ENCODE peak calls at places on chromosomes 7 and 10, in ten cellular contexts. U is CD4-positive, alpha-beta T cell; R is nucleus accumbens; A is colonic mucosa; W is G401; J is RPMI7951; D is cerebellar nuclear complex; S is amniotic stem cell; C is MV-4-11; I is glutamatergic neuron. B is an unnamed sample.

GRCh38 chr10:71712572-71713134 is 6.9 kb downstream of the C10orf105 start:
- DNase-seq in J (no peak), S (no peak), I (no peak), U (no peak), R (no peak), C (no peak), A (no peak), W (no peak), D (no peak), B (no peak)

GRCh38 chr10:13525683-13526082 is 3.1 kb downstream of the BEND7 start:
- DNase-seq in J (no peak), C (no peak), U (no peak), D (no peak), S (no peak), R (no peak), I (no peak), W (no peak), A (no peak), B (no peak)

GRCh38 chr10:78952686-78953085 is 116.1 kb upstream of the ZMIZ1 start:
- DNase-seq in R (no peak), D (no peak), J (peak), U (no peak), S (no peak), I (no peak), W (no peak), A (no peak), C (peak), B (no peak)

GRCh38 chr10:69287181-69287580 is 8.9 kb downstream of the HK1 start:
- DNase-seq in C (peak), A (no peak), W (no peak), I (no peak), S (no peak), J (no peak), U (no peak), R (no peak), D (no peak), B (no peak)

GRCh38 chr7:131489196-131489595 is 67.2 kb downstream of the PODXL start:
- DNase-seq in J (no peak), R (no peak), I (no peak), C (no peak), U (no peak), S (no peak), W (no peak), D (no peak), A (no peak), B (no peak)

GRCh38 chr7:86950360-86950759 is 109.1 kb downstream of the ELAPOR2 start:
- DNase-seq in R (no peak), U (no peak), I (no peak), C (no peak), J (no peak), A (no peak), S (no peak), W (no peak), D (no peak), B (no peak)

GRCh38 chr7:110075450-110075849 is 1015.5 kb upstream of the LRRN3 start:
- DNase-seq in R (no peak), U (no peak), D (no peak), I (no peak), S (no peak), J (no peak), C (no peak), W (no peak), A (no peak), B (no peak)

GRCh38 chr10:114632869-114633715 is 25.0 kb downstream of the ABLIM1 start:
- DNase-seq in U (no peak), J (peak), S (peak), D (no peak), A (no peak), W (peak), I (peak), R (no peak), C (peak), B (peak)

GRCh38 chr7:92837214-92837749 is 909 bp upstream of the CDK6 start:
- DNase-seq in J (peak), S (no peak), R (no peak), W (peak), C (peak), U (no peak), D (no peak), I (no peak), A (no peak), B (no peak)

GRCh38 chr7:954330-955238 is at the start of gene ADAP1:
- DNase-seq in C (peak), D (no peak), R (no peak), W (no peak), J (peak), U (peak), S (no peak), I (peak), A (peak), B (no peak)

GRCh38 chr7:96118449-96119001 is 203.4 kb downstream of the SLC25A13 start:
- DNase-seq in R (no peak), U (no peak), I (no peak), J (no peak), A (no peak), D (no peak), S (no peak), W (no peak), C (peak), B (no peak)

GRCh38 chr10:69907517-69907916 is 105.8 kb downstream of the COL13A1 start:
- DNase-seq in U (no peak), J (no peak), A (no peak), W (no peak), S (no peak), R (no peak), D (no peak), C (no peak), I (no peak), B (no peak)

GRCh38 chr10:124721295-124722052 is 22.7 kb downstream of the FAM53B start:
- DNase-seq in W (peak), I (no peak), J (no peak), A (peak), D (peak), S (no peak), U (no peak), C (peak), R (no peak), B (no peak)

GRCh38 chr10:24814568-24815313 is 91.1 kb upstream of the ARHGAP21 start:
- DNase-seq in S (no peak), C (no peak), J (peak), R (no peak), D (no peak), W (no peak), I (no peak), A (no peak), U (no peak), B (no peak)

GRCh38 chr7:134778941-134779740 is at the start of gene CALD1:
- DNase-seq in C (no peak), I (peak), R (peak), S (peak), A (peak), J (peak), U (no peak), W (peak), D (no peak), B (peak)

GRCh38 chr7:107692501-107692900 is 31.9 kb downstream of the SLC26A4 start:
- DNase-seq in I (no peak), J (no peak), A (no peak), U (no peak), D (no peak), R (no peak), W (no peak), S (no peak), C (no peak), B (no peak)

GRCh38 chr10:92751534-92751811 is 61.7 kb downstream of the HHEX start:
- DNase-seq in D (no peak), U (no peak), W (no peak), I (no peak), S (no peak), C (no peak), J (no peak), R (no peak), A (no peak), B (no peak)

GRCh38 chr7:75814407-75814947 is 871 bp upstream of the CCL24 start:
- DNase-seq in W (no peak), U (no peak), A (no peak), D (no peak), I (no peak), C (no peak), R (no peak), J (peak), S (no peak), B (no peak)

GRCh38 chr7:94450044-94450697 is 55.5 kb downstream of the COL1A2 start:
- DNase-seq in U (no peak), R (no peak), D (no peak), J (no peak), I (no peak), C (no peak), W (no peak), S (no peak), A (no peak), B (no peak)

GRCh38 chr10:122703483-122704448 is 4.1 kb upstream of the C10orf120 start:
- DNase-seq in S (peak), I (peak), C (no peak), J (peak), U (peak), R (peak), D (no peak), W (peak), A (peak), B (peak)

GRCh38 chr10:110762849-110763211 is 108.9 kb upstream of the PDCD4 start:
- DNase-seq in W (no peak), S (no peak), C (no peak), A (no peak), J (no peak), D (no peak), U (no peak), R (no peak), I (peak), B (no peak)

GRCh38 chr7:33686001-33686591 is 219.2 kb upstream of the BMPER start:
- DNase-seq in S (no peak), U (no peak), W (no peak), D (no peak), I (no peak), J (no peak), C (no peak), R (no peak), A (no peak), B (peak)

GRCh38 chr10:123848564-123849457 is 42.8 kb downstream of the CPXM2 start:
- DNase-seq in W (no peak), C (peak), J (peak), A (no peak), D (no peak), S (no peak), R (no peak), I (no peak), U (no peak), B (no peak)

GRCh38 chr10:123449234-123449962 is 216.8 kb upstream of the GPR26 start:
- DNase-seq in R (no peak), J (no peak), I (no peak), D (no peak), C (no peak), S (no peak), W (no peak), A (no peak), U (no peak), B (no peak)

GRCh38 chr7:73436031-73436929 is 2.7 kb downstream of the FZD9 start:
- DNase-seq in U (no peak), W (no peak), S (no peak), I (no peak), R (no peak), A (no peak), C (no peak), D (no peak), J (peak), B (no peak)

GRCh38 chr7:128743112-128743772 is 4.1 kb downstream of the CALU start:
- DNase-seq in U (no peak), W (no peak), R (no peak), D (no peak), C (peak), A (no peak), S (no peak), I (no peak), J (peak), B (no peak)

GRCh38 chr7:112067609-112068540 is 138.3 kb downstream of the DOCK4 start:
- DNase-seq in W (no peak), A (no peak), U (no peak), R (no peak), C (no peak), I (no peak), J (no peak), D (no peak), S (no peak), B (no peak)

GRCh38 chr10:58791137-58791536 is 278.5 kb downstream of the BICC1 start:
- DNase-seq in J (no peak), U (no peak), S (no peak), C (no peak), A (no peak), W (no peak), D (no peak), I (no peak), R (no peak), B (no peak)

GRCh38 chr10:129744134-129744895 is 219.8 kb downstream of the EBF3 start:
- DNase-seq in W (no peak), C (no peak), I (no peak), S (no peak), D (no peak), U (no peak), A (no peak), J (no peak), R (no peak), B (no peak)

GRCh38 chr10:14200645-14201534 is 129.8 kb downstream of the FRMD4A start:
- DNase-seq in A (peak), D (no peak), I (peak), U (no peak), W (peak), R (no peak), J (peak), C (no peak), S (no peak), B (no peak)

GRCh38 chr7:100705341-100705752 is 574 bp upstream of the POP7 start:
- DNase-seq in J (peak), I (peak), R (peak), S (peak), D (no peak), W (peak), A (peak), C (peak), U (peak), B (peak)

GRCh38 chr10:70510904-70511303 is 32.3 kb downstream of the PALD1 start:
- DNase-seq in R (no peak), S (no peak), D (no peak), C (no peak), U (no peak), J (no peak), I (no peak), W (no peak), A (no peak), B (no peak)

GRCh38 chr7:94513565-94513860 is 3.9 kb downstream of the CASD1 start:
- DNase-seq in S (no peak), J (no peak), U (no peak), D (no peak), C (no peak), R (no peak), W (no peak), I (no peak), A (no peak), B (no peak)

GRCh38 chr7:129578829-129579228 is 32.7 kb upstream of the NRF1 start:
- DNase-seq in W (no peak), A (no peak), D (no peak), U (no peak), J (no peak), S (no peak), I (no peak), R (no peak), C (no peak), B (no peak)

GRCh38 chr7:131861620-131862346 is 305.4 kb upstream of the PODXL start:
- DNase-seq in R (no peak), J (peak), I (no peak), C (no peak), A (no peak), W (no peak), S (no peak), D (no peak), U (no peak), B (no peak)

GRCh38 chr7:21620054-21620453 is 77.2 kb downstream of the DNAH11 start:
- DNase-seq in J (no peak), C (no peak), A (no peak), W (no peak), S (no peak), R (no peak), U (no peak), D (no peak), I (no peak), B (no peak)

B was measured in lung.